ENCODE peak calls at places on chromosomes 5 and 9, in five cellular contexts. M, L, F, O and D are unnamed samples. For H3K27me3, the result is how much of the 10 kb centered on the place peaks cover.

GRCh38 chr5:83922699-83923098 is 202.0 kb upstream of the HAPLN1 start:
- DNase-seq in M (no peak), L (no peak), F (no peak), O (no peak), D (no peak)

GRCh38 chr9:78054180-78054579 is 22.6 kb upstream of the GNAQ start:
- DNase-seq in M (no peak), L (no peak), F (peak), O (no peak), D (peak)

GRCh38 chr9:75891277-75892167 is 1.0 kb downstream of the PCSK5 start:
- DNase-seq in M (peak), L (peak), F (peak), O (peak), D (peak)

GRCh38 chr9:84615574-84615973 is 54.0 kb upstream of the NTRK2 start:
- DNase-seq in M (no peak), L (no peak), F (no peak), O (no peak), D (no peak)

GRCh38 chr9:127751269-127752054 is 16.4 kb upstream of the TOR2A start:
- DNase-seq in M (no peak), L (peak), F (no peak), O (no peak), D (no peak)

GRCh38 chr9:126456802-126457547 is 130.3 kb downstream of the MVB12B start:
- DNase-seq in M (peak), L (no peak), F (no peak), O (no peak), D (no peak)

GRCh38 chr5:149063017-149063687 is at the start of gene SH3TC2:
- DNase-seq in M (no peak), L (peak), F (no peak), O (no peak), D (no peak)

GRCh38 chr9:6845881-6846280 is 88.1 kb downstream of the KDM4C start:
- DNase-seq in M (no peak), L (no peak), F (no peak), O (no peak), D (no peak)

GRCh38 chr9:91341258-91341746 is 20.4 kb downstream of the AUH start:
- DNase-seq in M (no peak), L (no peak), F (no peak), O (no peak), D (no peak)

DNA sequence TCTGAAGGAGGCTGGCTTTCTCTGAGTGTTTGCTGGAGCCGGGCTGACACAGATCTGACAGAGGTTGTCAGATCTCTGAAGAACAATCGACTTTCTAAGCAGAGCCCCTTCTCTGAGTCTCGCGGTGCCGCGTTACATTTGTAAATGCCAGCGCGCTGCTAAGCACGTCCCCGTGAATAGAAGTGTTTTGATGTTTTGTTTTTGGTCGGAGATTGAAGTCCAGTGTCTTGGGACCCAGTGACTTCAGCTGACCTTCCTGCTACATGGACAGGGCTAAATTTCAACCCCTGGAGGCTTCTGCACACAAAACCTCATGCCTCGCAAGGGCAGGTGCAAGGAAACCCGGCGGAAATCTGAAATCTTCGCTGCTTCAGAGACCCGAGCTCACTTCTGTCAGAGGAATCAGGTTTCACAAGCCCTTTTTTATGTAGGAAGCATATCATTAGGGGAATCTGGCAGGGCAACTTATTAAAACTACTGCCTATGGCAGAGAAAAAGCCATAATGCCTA is 27.2 kb downstream of the NEUROG1 start:
- DNase-seq in M (no peak), L (no peak), F (no peak), O (no peak), D (no peak)
- H3K27me3 ChIP-seq in M (under half), L (under half), F (under half), O (half or more), D (under half)

DNA sequence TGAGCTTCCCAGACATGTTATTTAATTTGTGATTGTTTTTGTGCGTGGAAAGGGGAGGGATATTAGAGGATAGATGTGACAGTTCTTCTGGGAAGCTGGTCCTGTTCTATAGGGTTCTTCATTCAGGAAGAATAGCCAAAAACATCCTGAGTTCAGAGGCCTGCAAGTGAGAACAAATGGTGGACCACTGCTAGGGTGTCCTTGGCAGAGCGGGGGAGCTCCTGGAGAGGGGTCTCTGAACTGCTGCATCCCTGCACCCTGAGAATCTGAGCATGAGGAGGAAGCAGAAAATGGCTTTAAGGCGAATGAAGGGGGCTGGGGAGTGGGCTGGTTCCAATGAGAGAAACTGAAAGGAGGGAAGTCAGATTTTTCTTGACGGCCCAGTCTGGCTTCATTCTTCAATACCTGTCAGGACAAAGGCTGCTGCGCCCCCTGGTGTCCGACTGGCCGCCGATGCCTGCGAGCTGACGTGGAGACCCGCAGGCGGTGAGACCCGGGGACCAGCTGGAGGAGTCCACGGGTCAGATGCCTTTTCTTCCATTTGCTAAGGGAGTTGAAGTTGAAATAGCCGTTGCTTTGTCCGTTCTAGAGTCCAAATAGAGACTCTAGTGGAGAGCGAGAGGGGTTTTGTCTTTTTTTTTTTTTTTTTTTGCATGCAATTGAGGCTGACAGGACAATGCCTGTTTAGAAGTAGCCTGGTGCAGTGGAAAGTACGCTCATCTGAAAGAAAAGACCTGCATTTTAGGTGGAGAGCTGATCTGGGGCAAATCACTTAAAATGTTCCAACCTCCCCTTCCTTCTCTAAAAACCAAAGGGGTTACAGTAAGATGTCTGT is 39.5 kb upstream of the NFIB start:
- DNase-seq in M (peak), L (peak), F (peak), O (peak), D (peak)
- H3K4me3 ChIP-seq in M (peak), L (no peak), F (no peak), O (no peak), D (no peak)

DNA sequence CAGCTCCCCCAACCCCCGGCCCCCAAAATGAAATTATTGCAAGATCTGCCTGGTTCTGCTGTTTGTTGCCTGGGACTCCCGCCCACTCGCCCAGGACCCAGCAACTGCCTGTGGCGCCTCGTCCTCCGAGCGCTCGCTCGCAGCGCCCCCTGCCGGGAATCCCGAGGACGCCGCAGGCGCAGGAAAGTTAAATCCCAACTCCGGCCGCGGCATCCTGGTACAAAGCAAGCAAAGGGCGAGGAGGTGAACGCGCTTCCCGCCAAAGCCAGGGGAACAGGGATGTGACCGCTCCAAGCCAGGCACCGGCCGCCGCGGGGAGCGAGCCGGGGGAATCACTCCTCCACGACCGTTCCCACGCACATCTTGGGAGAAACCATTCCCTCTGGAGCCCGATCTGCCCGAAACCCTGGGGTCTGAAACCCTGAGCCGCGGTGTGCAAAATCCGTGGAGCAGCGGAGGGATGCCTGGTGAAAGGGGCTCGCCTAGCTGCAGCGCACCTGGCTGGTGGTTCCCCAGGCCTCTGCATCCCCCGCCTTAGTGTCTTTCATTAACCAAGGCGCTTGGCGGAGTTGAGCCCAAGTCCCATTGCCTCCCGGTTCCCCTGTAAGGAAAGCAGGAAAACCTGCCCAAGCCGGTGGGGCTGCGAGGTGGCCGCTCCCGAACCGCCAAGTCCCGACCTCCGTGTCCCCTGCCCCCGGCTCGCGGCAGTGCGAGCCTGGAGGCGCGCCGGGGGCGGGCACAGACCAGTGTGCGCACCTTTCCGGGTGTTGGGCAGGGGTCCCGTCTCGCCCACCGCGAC is 1.2 kb downstream of the SEMA5A start:
- DNase-seq in M (peak), L (peak), F (peak), O (peak), D (no peak)
- H3K27ac ChIP-seq in M (peak), L (peak), F (no peak), O (peak), D (no peak)

GRCh38 chr9:107488400-107489143 is 997 bp downstream of the KLF4 start:
- DNase-seq in M (peak), L (peak), F (peak), O (peak), D (no peak)
- H3K27me3 ChIP-seq in M (under half), L (under half), F (under half), O (under half), D (under half)

DNA sequence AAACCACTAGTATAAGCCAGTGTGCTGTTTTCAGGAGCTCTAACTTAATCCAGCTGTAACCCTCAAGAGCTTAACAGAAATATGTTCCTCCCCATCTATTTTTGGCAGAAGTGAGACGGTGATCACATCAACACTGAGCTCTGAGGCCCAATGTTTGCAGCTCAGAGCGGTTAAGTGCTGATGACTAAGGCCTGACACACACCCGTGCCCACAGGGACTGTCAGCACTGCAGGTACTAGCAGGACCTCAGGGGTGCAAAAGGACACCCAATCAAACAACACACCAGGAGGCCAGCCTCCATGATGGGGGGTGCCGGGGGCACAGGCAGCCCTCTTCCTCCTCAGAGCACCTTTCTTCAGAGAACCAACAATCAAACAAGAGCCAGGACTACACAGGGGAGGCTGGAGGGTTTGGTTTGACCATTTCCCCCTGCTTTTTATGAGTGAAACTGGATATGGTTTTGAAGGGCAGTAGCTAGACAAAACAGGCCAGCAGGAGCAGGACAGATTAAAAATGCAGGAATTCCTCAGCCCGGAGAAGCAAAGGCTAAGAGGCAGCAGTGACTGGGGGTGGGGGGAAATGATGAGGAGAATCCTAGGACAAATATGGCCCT is 61.3 kb downstream of the RAPGEF1 start:
- DNase-seq in M (peak), L (peak), F (peak), O (peak), D (peak)
- H3K4me3 ChIP-seq in M (no peak), L (no peak), F (no peak), O (no peak), D (no peak)

GRCh38 chr9:2242778-2243395 is 227.7 kb downstream of the SMARCA2 start:
- DNase-seq in M (no peak), L (no peak), F (no peak), O (no peak), D (no peak)
- H3K27ac ChIP-seq in M (peak), L (no peak), F (no peak), O (no peak), D (no peak)

GRCh38 chr9:133285252-133285775 is 10.3 kb upstream of the ABO start:
- DNase-seq in M (no peak), L (no peak), F (no peak), O (no peak), D (no peak)

GRCh38 chr9:133280387-133280786 is 5.4 kb upstream of the ABO start:
- DNase-seq in M (no peak), L (no peak), F (no peak), O (no peak), D (no peak)

GRCh38 chr9:133282454-133283238 is 7.6 kb upstream of the ABO start:
- DNase-seq in M (no peak), L (no peak), F (no peak), O (no peak), D (no peak)

GRCh38 chr9:133286523-133286922 is 11.5 kb upstream of the ABO start:
- DNase-seq in M (no peak), L (no peak), F (no peak), O (no peak), D (no peak)

GRCh38 chr9:133284362-133284761 is 9.4 kb upstream of the ABO start:
- DNase-seq in M (no peak), L (no peak), F (no peak), O (no peak), D (no peak)
- H3K27me3 ChIP-seq in M (under half), L (under half), F (under half), O (under half), D (under half)

GRCh38 chr9:15401266-15401665 is 21.4 kb upstream of the SNAPC3 start:
- DNase-seq in M (peak), L (peak), F (no peak), O (no peak), D (no peak)
- H3K4me3 ChIP-seq in M (peak), L (no peak), F (no peak), O (no peak), D (no peak)

GRCh38 chr5:191036-191948 is at the start of gene LRRC14B:
- DNase-seq in M (peak), L (no peak), F (no peak), O (no peak), D (peak)

GRCh38 chr5:189976-190365 is 1.3 kb upstream of the LRRC14B start:
- DNase-seq in M (peak), L (no peak), F (no peak), O (no peak), D (no peak)

GRCh38 chr5:191949-192690 is 825 bp downstream of the LRRC14B start:
- DNase-seq in M (peak), L (no peak), F (no peak), O (no peak), D (no peak)

GRCh38 chr5:189486-189885 is 1.8 kb upstream of the LRRC14B start:
- DNase-seq in M (peak), L (no peak), F (no peak), O (no peak), D (no peak)

DNA sequence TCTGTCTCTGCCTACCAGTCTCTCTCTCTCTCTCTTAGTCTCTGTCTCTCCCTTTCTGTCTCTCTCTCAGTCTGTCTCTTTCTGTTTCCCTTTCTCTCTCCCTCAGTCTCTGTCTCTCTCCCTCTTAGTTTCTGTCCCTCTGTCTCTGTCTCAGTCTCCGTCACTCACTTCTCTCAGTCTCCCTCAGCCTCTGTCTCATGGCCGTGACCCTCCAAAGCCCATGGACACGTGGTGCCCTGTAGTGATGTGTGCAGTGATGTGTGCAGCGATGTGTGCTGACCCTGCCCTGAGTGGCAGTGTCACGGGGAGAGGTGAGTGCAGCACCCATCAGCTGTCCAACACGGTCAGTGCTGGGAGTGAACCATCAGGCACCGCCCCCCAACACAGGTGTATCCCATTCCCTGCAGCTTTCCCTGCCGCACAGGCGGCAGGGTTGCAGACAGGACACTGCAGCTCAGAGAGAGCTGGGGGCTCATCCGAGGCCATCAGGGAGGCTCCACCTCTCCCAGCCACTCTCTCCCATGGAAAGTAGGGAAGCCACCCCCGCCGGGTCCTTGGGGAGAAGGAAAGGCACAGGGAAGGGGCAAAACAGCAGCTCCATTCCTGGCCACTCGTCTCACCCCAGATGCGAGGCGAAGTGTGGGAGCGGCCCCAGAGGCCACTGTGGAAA is 794 bp upstream of the LRRC14B start:
- DNase-seq in M (no peak), L (no peak), F (no peak), O (no peak), D (no peak)
- H3K27ac ChIP-seq in M (peak), L (no peak), F (no peak), O (no peak), D (no peak)